ENCODE peak calls at places on chromosome 16, in four cellular contexts. M is psoas muscle, B is breast epithelium, J is upper lobe of right lung. C is an unnamed sample.

GRCh38 chr16:30005341-30006094 is 5.3 kb downstream of the DOC2A start:
- DNase-seq in M (no peak), J (no peak), B (no peak), C (no peak)

GRCh38 chr16:19118938-19119431 is 5.2 kb downstream of the ITPRIPL2 start:
- DNase-seq in M (no peak), J (no peak), B (peak; percentile 48), C (no peak)

GRCh38 chr16:914453-914852 is 56.3 kb downstream of the LMF1 start:
- DNase-seq in B (no peak), M (no peak), J (no peak), C (no peak)

GRCh38 chr16:15518412-15519351 is 84.3 kb downstream of the BMERB1 start:
- DNase-seq in J (no peak), B (no peak), M (peak; percentile 80), C (no peak)

GRCh38 chr16:2429771-2430663 is 770 bp downstream of the CCNF start:
- DNase-seq in B (no peak), J (no peak), M (no peak), C (peak; percentile 54)

GRCh38 chr16:29804455-29805231 is 1.7 kb upstream of the MAZ start:
- DNase-seq in M (peak; percentile 35), J (no peak), B (no peak), C (peak; percentile 59)

GRCh38 chr16:19840524-19841110 is 44.0 kb downstream of the GPRC5B start:
- DNase-seq in B (no peak), J (no peak), M (peak; percentile 30), C (no peak)

GRCh38 chr16:19884021-19884485 is 595 bp downstream of the GPRC5B start:
- DNase-seq in B (peak; percentile 28), J (no peak), M (peak; percentile 27), C (no peak)

GRCh38 chr16:20074089-20074956 is 633 bp upstream of the GPR139 start:
- DNase-seq in M (no peak), B (no peak), J (no peak), C (no peak)

GRCh38 chr16:86680661-86681439 is 102.5 kb downstream of the FOXL1 start:
- DNase-seq in J (no peak), B (no peak), M (no peak), C (no peak)

GRCh38 chr16:80640316-80640715 is 99.5 kb downstream of the DYNLRB2 start:
- DNase-seq in J (no peak), M (no peak), B (no peak), C (no peak)

GRCh38 chr16:20611350-20611902 is 35.3 kb upstream of the ACSM2B start:
- DNase-seq in J (peak; percentile 78), B (no peak), M (peak; percentile 39), C (peak; percentile 34)

GRCh38 chr16:87410958-87411357 is 18.8 kb downstream of the MAP1LC3B start:
- DNase-seq in B (no peak), M (no peak), J (no peak), C (no peak)

GRCh38 chr16:81680444-81681263 is 98.4 kb upstream of the PLCG2 start:
- DNase-seq in M (no peak), J (peak; percentile 77), B (no peak), C (no peak)

GRCh38 chr16:72847187-72848044 is 200.5 kb downstream of the ZFHX3 start:
- DNase-seq in M (no peak), J (no peak), B (no peak), C (no peak)

GRCh38 chr16:79064259-79064658 is 536.3 kb downstream of the MAF start:
- DNase-seq in M (no peak), B (no peak), J (no peak), C (no peak)

GRCh38 chr16:81816793-81817210 is 37.7 kb downstream of the PLCG2 start:
- DNase-seq in B (no peak), M (no peak), J (no peak), C (no peak)

GRCh38 chr16:53504665-53505064 is 1.7 kb upstream of the AKTIP start:
- DNase-seq in J (no peak), B (peak; percentile 20), M (no peak), C (no peak)

GRCh38 chr16:12903325-12904040 is 2.1 kb downstream of the SHISA9 start:
- DNase-seq in B (no peak), J (no peak), M (no peak), C (no peak)

GRCh38 chr16:65281636-65282035 is 159.8 kb upstream of the CDH11 start:
- DNase-seq in M (no peak), B (no peak), J (no peak), C (no peak)

GRCh38 chr16:50280932-50281331 is 14.6 kb downstream of the ADCY7 start:
- DNase-seq in B (no peak), M (peak; percentile 5), J (no peak), C (no peak)

GRCh38 chr16:79658301-79659001 is 57.9 kb upstream of the MAF start:
- DNase-seq in M (peak; percentile 39), J (no peak), B (peak; percentile 79), C (no peak)

GRCh38 chr16:24670623-24671454 is 58.6 kb upstream of the TNRC6A start:
- DNase-seq in B (no peak), M (peak; percentile 49), J (peak; percentile 63), C (no peak)

GRCh38 chr16:30185683-30186421 is 2.5 kb downstream of the CORO1A start:
- DNase-seq in J (peak; percentile 81), M (peak; percentile 45), B (no peak), C (no peak)

GRCh38 chr16:19963306-19963705 is 78.7 kb upstream of the GPRC5B start:
- DNase-seq in B (peak; percentile 49), J (no peak), M (peak; percentile 14), C (peak; percentile 64)

GRCh38 chr16:49094471-49094870 is 187.2 kb downstream of the CBLN1 start:
- DNase-seq in J (no peak), M (no peak), B (no peak), C (no peak)

GRCh38 chr16:89958068-89958467 is 9.5 kb downstream of the DEF8 start:
- DNase-seq in M (no peak), B (no peak), J (peak; percentile 79), C (no peak)

GRCh38 chr16:51151951-51152663 is 1.0 kb upstream of the SALL1 start:
- DNase-seq in B (no peak), J (no peak), M (no peak), C (no peak)

GRCh38 chr16:83994087-83994486 is 26.0 kb downstream of the NECAB2 start:
- DNase-seq in B (no peak), M (no peak), J (peak; percentile 60), C (no peak)

GRCh38 chr16:26019885-26020284 is 328.1 kb downstream of the HS3ST4 start:
- DNase-seq in M (no peak), B (no peak), J (no peak), C (no peak)

GRCh38 chr16:68064791-68065365 is 20.3 kb upstream of the NFATC3 start:
- DNase-seq in B (no peak), M (peak; percentile 78), J (peak; percentile 89), C (no peak)

DNA sequence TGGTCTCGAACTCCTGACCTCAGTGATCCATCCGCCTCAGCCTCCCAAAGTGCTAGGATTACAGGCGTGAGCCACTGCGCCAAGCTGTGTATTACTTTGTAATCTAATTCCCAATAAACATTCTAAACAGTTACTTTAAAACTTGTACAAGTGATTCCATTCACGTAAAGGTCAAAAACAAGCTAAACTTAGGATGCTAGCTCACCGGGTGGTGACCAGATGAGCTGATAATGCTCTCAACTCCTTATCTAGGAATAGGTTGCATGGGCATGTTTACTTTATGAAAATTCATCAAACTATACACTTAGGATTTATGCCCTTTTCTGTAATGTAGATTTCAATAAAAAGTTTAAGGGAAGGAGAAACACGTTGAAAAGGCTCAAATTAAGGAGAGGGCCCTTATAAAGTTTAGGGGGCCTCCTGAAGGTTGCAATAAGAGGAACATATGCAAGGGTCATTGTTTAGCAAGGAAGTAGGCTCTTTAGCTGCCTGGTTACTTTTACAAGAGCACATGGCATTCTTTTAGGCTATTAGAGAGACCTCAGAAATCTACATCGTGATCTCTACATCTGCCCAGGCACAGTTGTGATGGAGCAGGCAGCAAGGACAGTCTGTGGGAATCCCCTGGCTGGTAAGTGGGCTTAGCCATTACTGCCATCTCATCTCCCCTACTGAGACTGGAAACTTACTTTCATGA is 13.3 kb downstream of the CDR2 start:
- DNase-seq in M (no peak), J (no peak), B (no peak), C (no peak)
- H3K4me3 ChIP-seq in M (no peak overlapping the region), J (no peak overlapping the region), B (no peak overlapping the region), C (no peak overlapping the region)

DNA sequence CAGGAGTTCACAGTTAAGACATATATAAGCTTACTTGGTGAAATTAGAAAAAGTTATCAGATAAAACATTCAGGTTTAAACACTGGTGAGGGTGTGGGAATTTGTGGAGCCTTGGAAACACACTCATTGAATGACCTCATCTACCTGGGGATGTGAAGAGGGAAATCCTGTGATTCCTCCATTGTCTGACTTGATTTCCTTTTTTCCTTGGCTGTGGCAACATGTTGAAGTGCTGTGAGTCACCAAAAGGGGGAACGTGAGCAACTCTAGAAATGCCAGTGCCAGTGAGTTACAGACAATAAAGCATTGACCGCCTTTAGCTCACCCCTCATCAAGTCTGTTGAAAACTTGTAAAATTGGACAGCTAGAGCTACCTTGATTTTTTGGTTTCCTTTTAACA is 1.8 kb downstream of the HMOX2 start:
- DNase-seq in J (no peak), M (no peak), B (no peak), C (no peak)
- TF ChIP-seq CTCF in J (peak; percentile 16), M (no peak), B (no peak), C (no peak)

DNA sequence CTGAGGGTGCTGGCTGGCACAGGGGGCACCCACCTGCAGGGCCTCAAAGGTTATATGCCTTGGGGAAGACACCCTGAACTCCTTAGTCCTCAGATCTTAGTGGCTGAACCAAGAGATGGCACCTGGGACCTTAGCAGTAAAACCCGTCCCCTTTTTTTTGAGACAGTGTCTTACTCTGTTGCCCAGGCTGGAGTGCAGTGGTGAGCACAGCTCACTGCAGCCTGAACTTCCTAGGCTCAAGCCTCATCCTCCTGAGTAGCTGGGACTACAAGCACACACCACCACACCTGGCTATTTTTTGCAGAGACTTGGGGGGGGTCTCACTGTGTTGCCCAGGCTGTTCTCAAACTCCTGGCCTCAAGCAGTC is 237.2 kb downstream of the MRTFB start:
- DNase-seq in B (no peak), M (no peak), J (no peak), C (no peak)
- H3K4me3 ChIP-seq in B (no peak overlapping the region), M (peak overlapping the region; percentile 97), J (no peak overlapping the region), C (no peak overlapping the region)

GRCh38 chr16:11101695-11102522 is 154.1 kb downstream of the SOCS1 start:
- DNase-seq in M (no peak), B (no peak), J (no peak), C (no peak)
- TF ChIP-seq CTCF in M (peak; percentile 12), B (no peak), J (no peak), C (no peak)

DNA sequence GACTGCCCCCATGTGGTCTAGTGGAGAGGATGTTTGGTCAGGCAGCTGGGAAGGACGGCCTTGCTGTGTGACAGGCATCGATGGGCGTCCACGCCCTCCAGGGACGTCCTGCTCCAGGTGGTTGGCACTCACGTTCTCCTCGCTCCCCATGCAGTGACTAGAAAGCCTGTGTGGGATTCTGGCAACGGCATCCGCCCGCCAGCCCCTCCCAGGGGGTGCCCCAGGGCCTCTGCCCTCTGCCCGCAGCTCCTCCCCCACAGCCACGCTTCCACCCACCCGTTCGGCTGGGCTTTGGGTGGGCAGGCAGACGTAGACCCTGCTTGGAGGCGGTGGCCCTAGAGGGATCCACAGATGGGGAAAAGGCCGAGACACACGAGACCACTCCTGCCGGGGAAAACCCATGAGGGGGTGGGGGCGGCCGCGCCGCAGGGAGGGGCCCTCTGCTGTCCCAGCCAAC is 4.7 kb upstream of the IL17C start:
- DNase-seq in M (no peak), J (peak; percentile 80), B (no peak), C (no peak)
- H3K4me3 ChIP-seq in M (peak overlapping the region; percentile 56), J (peak overlapping the region; percentile 55), B (peak overlapping the region; percentile 44), C (no peak overlapping the region)